ENCODE peak calls at places on chromosomes 16 and 17, in eight cellular contexts. L is SK-N-SH, O is adrenal gland, K is stomach, U is A549, B is AG10803, G is glutamatergic neuron, F is fibroblast of pulmonary artery. D is an unnamed sample.

GRCh38 chr17:9801505-9801904 is 10.1 kb upstream of the DHRS7C start:
- DNase-seq in L (no peak), O (no peak), K (no peak), U (no peak), B (no peak), G (no peak), F (no peak), D (no peak)

GRCh38 chr17:6749519-6749918 is 6.3 kb upstream of the XAF1 start:
- DNase-seq in L (no peak), O (no peak), K (no peak), U (no peak), B (no peak), G (no peak), F (peak; percentile 53), D (peak; percentile 43)

GRCh38 chr17:53633856-53634255 is 188.9 kb upstream of the KIF2B start:
- DNase-seq in L (no peak), O (no peak), K (no peak), U (no peak), B (no peak), G (no peak), F (no peak), D (no peak)

GRCh38 chr16:85002643-85003042 is 8.7 kb downstream of the ZDHHC7 start:
- DNase-seq in L (no peak), O (no peak), K (no peak), U (no peak), B (no peak), G (no peak), F (no peak), D (no peak)

GRCh38 chr17:60303406-60304099 is 88.4 kb downstream of the USP32 start:
- DNase-seq in L (no peak), O (no peak), K (no peak), U (no peak), B (no peak), G (no peak), F (no peak), D (no peak)

GRCh38 chr16:85376292-85377095 is 236.6 kb upstream of the GSE1 start:
- DNase-seq in L (peak; percentile 67), O (peak; percentile 83), K (peak; percentile 67), U (no peak), B (peak; percentile 43), G (no peak), F (no peak), D (peak; percentile 65)

GRCh38 chr16:21638573-21638975 is 13.8 kb downstream of the IGSF6 start:
- DNase-seq in L (no peak), O (no peak), K (no peak), U (no peak), B (peak; percentile 53), G (no peak), F (peak; percentile 44), D (peak; percentile 51)

GRCh38 chr17:34254146-34254545 is 939 bp upstream of the CCL2 start:
- DNase-seq in L (no peak), O (no peak), K (no peak), U (no peak), B (peak; percentile 96), G (no peak), F (peak; percentile 90), D (no peak)

GRCh38 chr16:67893791-67894399 is 841 bp downstream of the PSKH1 start:
- DNase-seq in L (no peak), O (no peak), K (no peak), U (no peak), B (peak; percentile 9), G (no peak), F (no peak), D (peak; percentile 14)

GRCh38 chr16:78599271-78599670 is 499.8 kb downstream of the WWOX start:
- DNase-seq in L (peak; percentile 11), O (no peak), K (no peak), U (no peak), B (no peak), G (peak; percentile 56), F (no peak), D (no peak)

GRCh38 chr16:84423416-84423837 is 55.1 kb downstream of the ATP2C2 start:
- DNase-seq in L (peak; percentile 44), O (no peak), K (no peak), U (peak; percentile 66), B (peak; percentile 31), G (no peak), F (peak; percentile 43), D (peak; percentile 34)

GRCh38 chr17:40538936-40539705 is 26.2 kb downstream of the CCR7 start:
- DNase-seq in L (no peak), O (no peak), K (no peak), U (no peak), B (no peak), G (no peak), F (no peak), D (no peak)

GRCh38 chr17:39848600-39848999 is 15.5 kb downstream of the IKZF3 start:
- DNase-seq in L (no peak), O (no peak), K (no peak), U (no peak), B (no peak), G (no peak), F (no peak), D (no peak)

GRCh38 chr16:3129137-3130131 is 5.4 kb upstream of the ZNF213 start:
- DNase-seq in L (peak; percentile 65), O (peak; percentile 90), K (peak; percentile 73), U (no peak), B (peak; percentile 87), G (peak; percentile 49), F (peak; percentile 92), D (peak; percentile 90)

DNA sequence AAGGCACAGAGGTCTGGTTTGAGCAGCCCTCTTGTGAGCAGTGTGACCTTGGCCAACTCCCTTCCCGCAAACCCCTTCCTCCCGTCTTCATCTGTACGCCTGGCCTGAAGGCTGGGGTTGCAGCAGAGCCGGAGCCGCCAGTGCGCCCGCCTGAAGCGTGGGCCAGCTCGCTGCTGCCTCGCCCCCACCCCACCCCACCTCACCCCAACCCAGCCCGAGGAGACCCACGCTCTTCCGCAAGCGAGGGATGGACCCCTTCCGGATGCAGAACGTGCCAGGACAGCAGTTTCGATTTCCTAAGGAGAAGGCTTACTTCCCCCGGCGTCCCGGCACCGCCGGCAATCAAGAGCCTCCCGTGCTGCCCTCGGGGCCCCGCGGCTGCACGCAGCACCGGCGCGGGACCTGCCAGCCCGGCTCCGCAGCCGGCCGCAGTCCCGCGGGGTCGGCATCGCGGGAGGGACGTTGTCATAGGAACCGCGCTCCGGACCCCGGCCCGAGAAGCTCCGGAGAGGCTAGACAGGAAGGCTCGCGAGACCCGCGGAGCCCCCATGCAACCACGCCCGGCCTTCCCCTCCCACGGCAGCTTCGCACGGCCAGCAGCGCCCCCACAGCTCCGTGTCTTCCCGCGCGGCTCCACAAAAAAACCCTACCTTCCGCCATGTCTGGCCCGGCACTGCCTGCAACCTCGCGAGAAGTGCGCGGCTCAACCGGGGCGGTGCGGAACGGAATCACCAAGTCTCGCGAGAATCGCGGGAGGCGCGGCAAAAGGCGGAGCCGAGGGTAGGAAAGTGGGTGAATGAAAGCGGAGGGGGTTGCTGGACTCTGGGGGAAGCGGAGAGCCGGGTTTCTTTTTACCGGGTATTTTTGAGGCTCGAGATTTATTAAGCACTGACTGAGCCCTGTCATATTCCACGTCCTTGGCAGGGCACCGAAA is at the start of gene ANKFY1:
- DNase-seq in L (peak; percentile 97), O (peak; percentile 98), K (peak; percentile 96), U (peak; percentile 99), B (peak; percentile 90), G (peak; percentile 99), F (peak; percentile 95), D (peak; percentile 93)
- TF ChIP-seq CTCF in L (peak; percentile 35), O (no peak), K (no peak), U (no peak), B (no peak), G (no peak), F (no peak), D (no peak)

DNA sequence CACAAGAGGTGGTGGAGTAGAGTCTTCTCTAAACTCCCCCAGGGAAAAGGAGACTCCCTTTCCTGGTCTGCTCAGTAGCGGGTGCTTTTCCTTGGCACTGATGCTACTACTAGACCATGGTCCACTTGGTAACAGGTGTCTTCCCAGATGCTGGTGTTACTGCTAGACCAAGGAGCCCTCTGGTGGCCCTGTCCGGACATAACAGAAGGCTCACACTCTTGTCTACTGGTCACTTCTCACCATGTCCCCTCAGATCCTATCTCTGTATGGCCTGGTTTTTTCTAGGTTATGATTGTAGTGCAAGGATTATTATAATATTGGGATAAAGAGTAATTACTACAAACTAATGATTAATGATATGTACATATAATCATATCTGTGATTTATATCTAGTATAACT is 49.7 kb upstream of the ARL4D start:
- DNase-seq in L (no peak), O (no peak), K (no peak), U (no peak), B (no peak), G (no peak), F (no peak), D (no peak)
- TF ChIP-seq CTCF in L (no peak), O (no peak), K (no peak), U (peak; percentile 5), B (no peak), G (no peak), F (no peak), D (no peak)

GRCh38 chr16:29811170-29811895 is 660 bp upstream of the PRRT2 start:
- DNase-seq in L (peak; percentile 88), O (peak; percentile 98), K (peak; percentile 97), U (peak; percentile 93), B (peak; percentile 98), G (peak; percentile 94), F (peak; percentile 99), D (peak; percentile 97)

GRCh38 chr16:29810699-29811169 is 1.3 kb upstream of the PRRT2 start:
- DNase-seq in L (no peak), O (no peak), K (no peak), U (no peak), B (no peak), G (no peak), F (no peak), D (no peak)

GRCh38 chr16:29812754-29813643 is 1.0 kb downstream of the PRRT2 start:
- DNase-seq in L (no peak), O (no peak), K (no peak), U (no peak), B (no peak), G (no peak), F (no peak), D (no peak)

GRCh38 chr16:29813644-29814562 is 1.9 kb downstream of the PRRT2 start:
- DNase-seq in L (no peak), O (no peak), K (no peak), U (no peak), B (no peak), G (peak; percentile 76), F (no peak), D (no peak)

GRCh38 chr16:29811896-29812665 is at the start of gene PRRT2:
- DNase-seq in L (peak; percentile 86), O (peak; percentile 84), K (no peak), U (no peak), B (peak; percentile 38), G (peak; percentile 92), F (peak; percentile 48), D (no peak)
- TF ChIP-seq CTCF in L (no peak), O (no peak), K (no peak), U (no peak), B (no peak), G (no peak), F (no peak), D (no peak)

DNA sequence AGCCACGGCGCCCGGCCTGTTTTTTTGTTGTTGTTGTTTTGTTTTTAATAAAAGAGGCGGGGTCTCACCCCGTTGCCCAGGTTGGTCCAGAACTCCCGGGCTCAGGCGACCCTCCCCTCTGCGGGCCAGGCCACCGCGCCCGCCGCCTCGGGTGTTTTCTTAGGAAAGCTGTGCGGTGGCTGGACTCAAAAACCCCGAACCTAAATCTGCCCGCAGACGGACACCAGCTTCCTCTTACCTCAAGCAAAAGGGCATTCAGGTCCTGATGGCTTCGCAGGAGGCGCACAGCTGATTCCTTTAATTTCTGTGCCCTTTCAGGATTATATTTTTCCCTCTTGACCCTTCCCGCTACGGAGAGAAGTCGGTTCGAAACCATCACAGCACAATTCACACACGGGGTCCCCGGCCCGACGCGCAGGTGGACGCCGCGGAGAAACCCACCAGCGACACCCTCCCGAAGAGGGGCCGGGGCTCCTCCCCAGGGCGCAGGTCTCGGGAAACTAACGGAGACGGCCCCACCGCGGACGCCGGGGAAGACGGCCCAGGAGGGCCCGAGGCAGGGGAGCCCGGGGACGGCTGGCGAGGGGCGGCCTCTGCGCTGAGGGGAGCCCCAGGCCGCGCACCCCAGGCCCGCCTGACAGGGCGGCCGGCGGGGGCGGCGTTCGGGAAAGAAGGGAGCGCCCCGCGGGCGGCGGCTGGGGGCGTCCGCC is 653 bp downstream of the FANCA start:
- DNase-seq in L (peak; percentile 74), O (no peak), K (no peak), U (no peak), B (no peak), G (peak; percentile 43), F (no peak), D (no peak)
- TF ChIP-seq CTCF in L (no peak), O (no peak), K (no peak), U (no peak), B (no peak), G (no peak), F (no peak), D (no peak)